ENCODE peak calls at places on chromosomes 2 and 18, in six cellular contexts. X is kidney epithelial cell; Z is stimulated activated CD4-positive, alpha-beta T cell treated with anti-CD3 and anti-CD28 coated beads, Interleukin-4, amount 100 ng/mL, for 24 hours; U is cardiac fibroblast; H is AG20443; B is T follicular helper cell. A is an unnamed sample.

GRCh38 chr2:197707316-197708213 is 2.4 kb downstream of the MARS2 start:
- DNase-seq in B (no peak), Z (no peak), H (peak; percentile 27), X (peak; percentile 16), U (peak; percentile 71), A (peak; percentile 52)

GRCh38 chr18:79806976-79807841 is 9.5 kb downstream of the KCNG2 start:
- DNase-seq in X (no peak), B (no peak), Z (no peak), H (no peak), U (no peak), A (no peak)

GRCh38 chr2:10389596-10389995 is 58.5 kb downstream of the ODC1 start:
- DNase-seq in Z (no peak), B (no peak), H (peak; percentile 77), U (no peak), X (no peak), A (peak; percentile 95)

GRCh38 chr18:25349131-25349925 is 2.6 kb downstream of the ZNF521 start:
- DNase-seq in X (no peak), H (peak; percentile 71), Z (no peak), B (no peak), U (peak; percentile 54), A (peak; percentile 59)

GRCh38 chr18:51197661-51198424 is at the start of gene MEX3C:
- DNase-seq in Z (peak; percentile 99), B (peak; percentile 99), U (peak; percentile 100), H (peak; percentile 96), X (peak; percentile 93), A (peak; percentile 100)

GRCh38 chr18:38301621-38302020 is 736.0 kb upstream of the CELF4 start:
- DNase-seq in H (no peak), B (no peak), U (no peak), Z (no peak), X (no peak), A (no peak)

GRCh38 chr2:8324164-8324848 is 357.6 kb upstream of the ID2 start:
- DNase-seq in Z (no peak), H (no peak), U (no peak), X (no peak), B (no peak), A (peak; percentile 6)

GRCh38 chr2:188346059-188346458 is 54.4 kb downstream of the GULP1 start:
- DNase-seq in H (no peak), U (no peak), X (no peak), Z (no peak), B (no peak), A (no peak)

GRCh38 chr2:113225505-113226259 is 51.9 kb downstream of the PSD4 start:
- DNase-seq in H (no peak), X (peak; percentile 94), Z (no peak), U (no peak), B (no peak), A (peak; percentile 29)

A was measured in myocyte.